ENCODE peak calls at places on chromosomes 6 and 20, in six cellular contexts. E is GM12878, G is H1, X is SK-N-SH, M is K562, T is HepG2. C is an unnamed sample.

GRCh38 chr20:24018796-24019195 is 30.2 kb upstream of the GGTLC1 start:
- DNase-seq in X (no peak), M (no peak), G (no peak), E (no peak), T (no peak), C (no peak)

GRCh38 chr6:3450888-3451287 is 6.0 kb downstream of the SLC22A23 start:
- DNase-seq in M (no peak), G (no peak), X (no peak), E (no peak), T (no peak), C (no peak)

GRCh38 chr6:143276436-143276835 is 174.1 kb downstream of the ADAT2 start:
- DNase-seq in T (no peak), M (no peak), E (no peak), X (no peak), G (no peak), C (peak; percentile 49)

GRCh38 chr6:12150812-12151432 is 138.8 kb downstream of the HIVEP1 start:
- DNase-seq in T (peak; percentile 38), M (peak; percentile 63), G (no peak), E (no peak), X (peak; percentile 37), C (peak; percentile 21)

GRCh38 chr6:93932175-93932574 is 512.8 kb upstream of the EPHA7 start:
- DNase-seq in G (no peak), X (no peak), T (no peak), E (no peak), M (no peak), C (no peak)

GRCh38 chr6:142900467-142900961 is 44.5 kb downstream of the HIVEP2 start:
- DNase-seq in E (no peak), T (no peak), G (no peak), X (no peak), M (no peak), C (no peak)

GRCh38 chr20:12113468-12114371 is 196.0 kb downstream of the BTBD3 start:
- DNase-seq in T (no peak), X (no peak), G (no peak), M (no peak), E (no peak), C (no peak)

GRCh38 chr6:115573866-115574265 is 486.8 kb downstream of the FRK start:
- DNase-seq in T (no peak), E (no peak), X (no peak), G (no peak), M (no peak), C (no peak)

GRCh38 chr6:56851104-56851503 is 103.8 kb upstream of the BEND6 start:
- DNase-seq in G (no peak), X (peak; percentile 30), E (no peak), M (no peak), T (no peak), C (no peak)

GRCh38 chr6:21731411-21732031 is 138.0 kb downstream of the SOX4 start:
- DNase-seq in E (no peak), X (no peak), M (no peak), G (no peak), T (peak; percentile 63), C (no peak)

GRCh38 chr6:7939864-7940228 is 29.3 kb upstream of the TXNDC5 start:
- DNase-seq in M (no peak), E (no peak), T (no peak), X (no peak), G (no peak), C (peak; percentile 18)

GRCh38 chr20:57457243-57457761 is 66.1 kb downstream of the RBM38 start:
- DNase-seq in G (no peak), M (no peak), T (no peak), E (no peak), X (no peak), C (no peak)

GRCh38 chr20:36688630-36689029 is 42.6 kb upstream of the SLA2 start:
- DNase-seq in M (no peak), E (no peak), T (no peak), X (no peak), G (no peak), C (no peak)

GRCh38 chr6:157249756-157250155 is 73.6 kb downstream of the TMEM242 start:
- DNase-seq in E (no peak), M (no peak), T (no peak), G (no peak), X (no peak), C (no peak)

GRCh38 chr6:23320588-23320987 is 751.2 kb downstream of the HDGFL1 start:
- DNase-seq in X (no peak), E (no peak), M (no peak), T (no peak), G (no peak), C (no peak)

GRCh38 chr20:35370751-35371150 is 41.0 kb downstream of the UQCC1 start:
- DNase-seq in M (no peak), E (no peak), T (no peak), G (no peak), X (no peak), C (no peak)

GRCh38 chr6:81326856-81327561 is 425.5 kb downstream of the TENT5A start:
- DNase-seq in G (no peak), E (no peak), X (no peak), T (no peak), M (no peak), C (no peak)

GRCh38 chr6:53066059-53066406 is 829 bp downstream of the FBXO9 start:
- DNase-seq in T (no peak), E (no peak), X (no peak), M (peak; percentile 20), G (no peak), C (no peak)

GRCh38 chr20:33005908-33006775 is 1.4 kb upstream of the BPIFB2 start:
- DNase-seq in M (no peak), T (peak; percentile 95), G (no peak), X (no peak), E (no peak), C (no peak)

GRCh38 chr20:62370115-62370806 is 3.1 kb upstream of the LAMA5 start:
- DNase-seq in E (no peak), G (no peak), X (no peak), M (peak; percentile 48), T (no peak), C (no peak)

GRCh38 chr20:36010081-36010480 is 41.7 kb downstream of the CNBD2 start:
- DNase-seq in G (no peak), T (peak; percentile 45), X (no peak), M (no peak), E (no peak), C (no peak)

GRCh38 chr6:133097208-133097607 is 143.9 kb upstream of the EYA4 start:
- DNase-seq in G (no peak), X (no peak), E (no peak), T (no peak), M (no peak), C (no peak)

GRCh38 chr20:33826270-33826897 is 15.2 kb downstream of the CHMP4B start:
- DNase-seq in M (no peak), E (no peak), G (no peak), T (peak; percentile 88), X (no peak), C (no peak)

GRCh38 chr20:46636514-46636913 is 14.7 kb downstream of the SLC13A3 start:
- DNase-seq in E (no peak), X (no peak), T (no peak), M (no peak), G (no peak), C (no peak)

DNA sequence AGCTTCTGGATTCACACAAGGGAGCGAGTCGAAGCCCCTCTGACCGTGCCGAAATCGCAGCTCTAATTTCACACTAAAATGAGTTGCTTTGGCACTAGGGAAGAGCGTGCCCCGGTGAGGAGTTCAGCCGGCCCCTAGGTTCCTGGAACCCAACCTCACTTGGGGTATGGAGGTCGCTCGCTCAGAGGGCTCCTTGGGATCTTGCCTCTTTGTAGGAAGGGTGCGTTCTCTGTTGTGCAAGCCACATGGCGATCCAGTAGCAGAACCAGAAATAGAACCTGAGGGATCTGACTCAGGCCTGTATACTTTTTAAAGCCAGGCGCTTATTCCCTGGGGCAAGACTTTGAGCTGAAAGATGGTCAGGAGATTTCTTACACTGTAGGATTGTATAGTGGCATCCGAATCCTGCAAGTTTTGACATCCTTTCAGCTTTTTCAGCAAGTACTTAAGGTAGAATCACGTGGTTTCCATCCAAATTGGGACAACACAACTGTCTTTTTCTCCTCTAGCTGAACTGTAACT is 861 bp upstream of the RALGAPA2 start:
- DNase-seq in E (no peak), X (peak; percentile 15), M (no peak), T (peak; percentile 22), G (no peak), C (no peak)
- TF ChIP-seq GABPA in E (no peak), X (no peak), M (no peak), T (no peak), G (no peak), C (no peak)

DNA sequence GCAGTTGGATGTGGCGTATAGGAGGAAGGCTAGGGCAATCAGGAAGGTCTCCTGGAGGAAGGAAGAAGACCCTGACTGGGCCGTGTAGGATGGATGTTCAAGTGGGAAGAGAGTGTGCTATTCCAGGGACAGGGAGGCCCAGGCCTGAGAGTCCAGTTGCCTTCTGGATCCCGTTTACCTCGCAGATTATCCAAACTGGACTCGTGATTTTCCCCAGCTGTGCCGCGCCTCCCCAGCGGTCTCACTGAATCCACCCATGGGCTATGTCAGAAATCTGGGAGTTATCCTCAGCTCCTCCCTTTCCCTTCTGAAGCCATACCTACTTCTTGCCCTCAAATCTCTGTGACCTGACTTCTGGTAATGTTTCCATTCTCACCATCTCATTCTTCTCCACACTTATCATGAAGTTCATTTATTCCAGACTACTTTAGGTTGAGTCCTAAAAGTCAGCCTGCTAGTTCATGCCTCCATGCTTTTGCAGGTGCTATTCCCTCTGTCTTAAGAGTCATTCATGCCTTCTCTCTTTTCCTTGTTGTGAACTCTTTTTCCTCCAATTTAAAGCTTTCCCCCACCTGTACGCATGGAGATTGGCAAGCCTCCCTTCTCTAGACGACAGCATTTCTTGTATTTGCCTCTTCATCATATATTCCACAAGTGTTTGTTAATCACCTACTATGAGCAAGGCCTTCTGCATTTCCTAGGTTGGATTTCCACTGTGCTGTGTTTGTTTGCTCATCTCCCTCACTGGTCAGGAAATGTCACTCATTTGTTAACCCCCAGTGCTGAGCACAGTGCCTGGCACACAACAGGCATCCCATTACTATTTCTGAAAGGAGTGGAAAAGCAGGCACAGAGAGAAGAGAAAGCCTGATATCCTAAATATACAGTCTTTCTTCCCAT is 2.7 kb downstream of the SDCBP2 start:
- DNase-seq in E (no peak), M (no peak), X (no peak), T (no peak), G (no peak), C (no peak)
- TF ChIP-seq GABPA in E (no peak), M (no peak), X (no peak), T (no peak), G (no peak), C (no peak)

DNA sequence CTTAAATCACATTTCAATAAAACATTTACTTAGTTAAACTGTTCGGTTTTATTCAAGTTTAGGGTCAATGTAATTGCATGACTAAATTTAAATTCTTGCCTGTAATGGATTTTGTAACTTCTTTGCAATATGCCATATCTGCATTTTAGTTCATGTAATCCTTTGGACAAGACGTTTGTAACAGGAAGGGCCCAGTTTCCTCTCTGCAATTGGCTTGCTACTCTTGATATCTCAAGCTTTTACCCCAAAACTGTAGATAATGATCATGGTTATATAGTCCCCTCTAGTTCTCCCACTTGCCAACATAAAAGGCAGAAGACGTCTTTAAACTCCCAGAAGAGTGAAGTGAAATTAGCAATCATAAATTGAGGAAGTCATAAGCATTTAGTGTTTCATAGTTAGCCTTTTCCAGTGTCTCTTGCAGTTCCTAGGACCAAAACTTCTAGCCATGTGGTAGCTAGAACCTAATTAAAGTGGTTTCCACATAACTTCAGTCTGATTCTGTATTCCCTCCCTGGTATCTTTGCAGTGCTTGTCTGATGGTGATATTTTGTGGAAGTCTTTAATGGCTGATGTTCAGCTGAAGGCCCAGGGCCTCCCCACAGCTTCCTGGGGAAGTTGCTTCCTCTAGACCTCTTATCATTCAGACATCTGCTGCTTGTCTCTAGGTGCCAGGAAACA is 117.8 kb upstream of the SUPT3H start:
- DNase-seq in X (no peak), G (no peak), M (no peak), T (no peak), E (no peak), C (peak; percentile 46)
- TF ChIP-seq GABPA in X (no peak), G (no peak), M (peak; percentile 27), T (no peak), E (no peak), C (peak; percentile 16)

GRCh38 chr20:47677314-47678129 is 107.8 kb downstream of the SULF2 start:
- DNase-seq in M (peak; percentile 85), X (peak; percentile 83), E (no peak), G (peak; percentile 59), T (peak; percentile 69), C (peak; percentile 20)
- TF ChIP-seq GABPA in M (no peak), X (no peak), E (no peak), G (no peak), T (no peak), C (no peak)